ENCODE peak calls at places on chromosome 7, in five cellular contexts. M is HepG2, G is WTC11, U is K562, A is GM12878. Q is an unnamed sample.

GRCh38 chr7:138245216-138245615 is 169.0 kb downstream of the AKR1D1 start:
- DNase-seq in M (peak; percentile 84), G (no peak), U (no peak), A (no peak), Q (no peak)

GRCh38 chr7:84981038-84981601 is 205.7 kb downstream of the SEMA3D start:
- DNase-seq in M (no peak), G (no peak), U (no peak), A (no peak), Q (no peak)

GRCh38 chr7:27520828-27521790 is 141.6 kb downstream of the HIBADH start:
- DNase-seq in M (no peak), G (no peak), U (no peak), A (no peak), Q (no peak)

GRCh38 chr7:143185551-143185950 is 2.3 kb downstream of the TAS2R39 start:
- DNase-seq in M (no peak), G (no peak), U (no peak), A (no peak), Q (no peak)

GRCh38 chr7:84022686-84023308 is 171.8 kb downstream of the SEMA3A start:
- DNase-seq in M (peak; percentile 82), G (no peak), U (no peak), A (no peak), Q (no peak)

GRCh38 chr7:107322015-107322414 is 147.8 kb upstream of the GPR22 start:
- DNase-seq in M (no peak), G (no peak), U (peak; percentile 20), A (no peak), Q (no peak)

GRCh38 chr7:103710247-103710646 is 264.2 kb upstream of the SLC26A5 start:
- DNase-seq in M (no peak), G (no peak), U (no peak), A (no peak), Q (no peak)

GRCh38 chr7:54964136-54964535 is 54.7 kb upstream of the EGFR start:
- DNase-seq in M (no peak), G (no peak), U (no peak), A (no peak), Q (no peak)

GRCh38 chr7:24709585-24710360 is 47.5 kb downstream of the GSDME start:
- DNase-seq in M (no peak), G (no peak), U (no peak), A (no peak), Q (no peak)

GRCh38 chr7:108248418-108248817 is 118.3 kb upstream of the LAMB4 start:
- DNase-seq in M (no peak), G (no peak), U (no peak), A (no peak), Q (no peak)

GRCh38 chr7:47803846-47804245 is 144.4 kb downstream of the PKD1L1 start:
- DNase-seq in M (no peak), G (no peak), U (no peak), A (no peak), Q (no peak)

GRCh38 chr7:47806701-47807103 is 141.6 kb downstream of the PKD1L1 start:
- DNase-seq in M (no peak), G (no peak), U (no peak), A (no peak), Q (no peak)

GRCh38 chr7:47803029-47803428 is 145.2 kb downstream of the PKD1L1 start:
- DNase-seq in M (peak; percentile 75), G (no peak), U (no peak), A (no peak), Q (no peak)

GRCh38 chr7:47807126-47807525 is 141.1 kb downstream of the PKD1L1 start:
- DNase-seq in M (no peak), G (no peak), U (no peak), A (no peak), Q (no peak)

GRCh38 chr7:47804767-47805545 is 143.3 kb downstream of the PKD1L1 start:
- DNase-seq in M (no peak), G (no peak), U (no peak), A (no peak), Q (no peak)
- TF ChIP-seq ATF2 in M (no peak), G (no peak), U (no peak), A (no peak), Q (no peak)

GRCh38 chr7:79810945-79811344 is 323.7 kb upstream of the GNAI1 start:
- DNase-seq in M (no peak), G (no peak), U (no peak), A (no peak), Q (no peak)
- TF ChIP-seq ATF2 in M (no peak), G (no peak), U (no peak), A (no peak), Q (no peak)

GRCh38 chr7:6291531-6291930 is 19.1 kb upstream of the CYTH3 start:
- DNase-seq in M (no peak), G (no peak), U (no peak), A (no peak), Q (no peak)

GRCh38 chr7:6290345-6290744 is 17.9 kb upstream of the CYTH3 start:
- DNase-seq in M (no peak), G (no peak), U (no peak), A (no peak), Q (no peak)

GRCh38 chr7:6286486-6286885 is 14.1 kb upstream of the CYTH3 start:
- DNase-seq in M (no peak), G (no peak), U (no peak), A (no peak), Q (no peak)

GRCh38 chr7:6284461-6285360 is 12.3 kb upstream of the CYTH3 start:
- DNase-seq in M (peak; percentile 27), G (no peak), U (no peak), A (no peak), Q (no peak)

GRCh38 chr7:6288270-6288860 is 15.9 kb upstream of the CYTH3 start:
- DNase-seq in M (no peak), G (no peak), U (no peak), A (no peak), Q (no peak)
- TF ChIP-seq ATF2 in M (no peak), G (no peak), U (no peak), A (no peak), Q (no peak)

GRCh38 chr7:105835441-105835840 is 41.0 kb downstream of the ATXN7L1 start:
- DNase-seq in M (no peak), G (no peak), U (no peak), A (no peak), Q (no peak)

GRCh38 chr7:105839271-105839670 is 37.1 kb downstream of the ATXN7L1 start:
- DNase-seq in M (no peak), G (no peak), U (no peak), A (no peak), Q (no peak)

GRCh38 chr7:105838273-105839141 is 37.9 kb downstream of the ATXN7L1 start:
- DNase-seq in M (no peak), G (no peak), U (no peak), A (no peak), Q (no peak)

GRCh38 chr7:105840981-105841749 is 35.2 kb downstream of the ATXN7L1 start:
- DNase-seq in M (no peak), G (no peak), U (no peak), A (no peak), Q (no peak)

GRCh38 chr7:105837765-105838241 is 38.6 kb downstream of the ATXN7L1 start:
- DNase-seq in M (no peak), G (no peak), U (no peak), A (no peak), Q (peak; percentile 33)
- TF ChIP-seq ATF2 in M (no peak), G (no peak), U (no peak), A (no peak), Q (no peak)

GRCh38 chr7:66336760-66337159 is 131.6 kb downstream of the TPST1 start:
- DNase-seq in M (no peak), G (no peak), U (no peak), A (no peak), Q (no peak)

GRCh38 chr7:66333443-66333842 is 128.3 kb downstream of the TPST1 start:
- DNase-seq in M (no peak), G (no peak), U (no peak), A (no peak), Q (no peak)

GRCh38 chr7:66330961-66331360 is 125.8 kb downstream of the TPST1 start:
- DNase-seq in M (no peak), G (no peak), U (no peak), A (no peak), Q (no peak)

GRCh38 chr7:66335318-66335717 is 130.2 kb downstream of the TPST1 start:
- DNase-seq in M (no peak), G (no peak), U (no peak), A (no peak), Q (no peak)

DNA sequence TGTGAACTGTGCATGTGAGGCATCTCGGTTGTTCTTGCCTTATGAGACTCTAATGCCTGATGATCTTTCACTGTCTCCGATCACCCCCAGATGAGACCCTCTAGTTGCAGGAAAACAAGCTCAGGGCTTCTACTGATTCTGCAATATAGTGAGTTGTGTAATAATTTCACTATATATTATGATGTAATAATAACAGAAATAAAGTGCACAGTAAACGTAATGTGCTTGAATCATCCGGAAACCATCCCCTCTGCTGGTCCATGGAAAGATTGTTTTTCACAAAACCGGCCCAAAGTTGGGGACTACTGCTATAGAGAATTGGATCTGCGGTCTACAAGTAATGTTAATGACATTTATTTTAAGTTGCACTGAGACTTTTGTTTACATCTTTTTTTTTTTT is 126.7 kb downstream of the TPST1 start:
- DNase-seq in M (no peak), G (no peak), U (no peak), A (no peak), Q (no peak)
- TF ChIP-seq ATF2 in M (no peak), G (no peak), U (no peak), A (no peak), Q (no peak)

DNA sequence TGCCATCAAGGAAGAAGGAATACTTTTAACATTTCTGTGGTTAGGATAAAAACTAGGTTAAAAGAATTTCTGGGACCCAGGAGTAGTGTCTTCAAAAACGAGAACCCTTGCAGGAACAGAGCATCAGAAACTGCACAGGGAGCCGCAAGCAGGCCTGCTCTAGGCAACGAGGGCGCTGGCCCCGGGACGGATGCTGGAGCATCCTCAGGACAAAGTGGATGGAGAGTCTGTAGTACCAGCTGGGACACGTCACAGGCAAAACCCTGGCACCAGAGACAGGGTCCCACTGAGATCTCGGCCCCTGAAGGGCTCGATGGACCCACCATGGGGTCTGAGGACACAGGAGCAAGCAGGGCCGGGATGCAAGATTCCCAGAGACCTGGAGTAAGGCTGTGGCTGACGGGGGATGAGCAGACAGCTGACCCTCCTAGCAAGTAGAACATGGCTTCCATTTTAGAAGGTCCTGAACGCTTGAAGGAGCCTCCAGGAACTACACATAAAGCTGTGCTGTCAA is 106.6 kb downstream of the GALNT11 start:
- DNase-seq in M (no peak), G (no peak), U (no peak), A (no peak), Q (no peak)
- TF ChIP-seq ATF2 in M (no peak), G (no peak), U (no peak), A (no peak), Q (no peak)

Q was measured in H1.